ENCODE peak calls at places on chromosomes 1 and 21, in four cellular contexts. One of them, this sample, is unnamed.

GRCh38 chr1:26991310-26992116 is 2.0 kb upstream of the TRNP1 start:
- DNase-seq in HepG2: peak
- DNase-seq in A549: peak
- DNase-seq in GM12878: no peak
- DNase-seq in this sample: peak

GRCh38 chr1:160539896-160540858 is 17.1 kb upstream of the SLAMF6 start:
- DNase-seq in HepG2: peak
- DNase-seq in A549: no peak
- DNase-seq in GM12878: peak
- DNase-seq in this sample: peak

GRCh38 chr21:28489197-28489596 is 503.5 kb downstream of the LTN1 start:
- DNase-seq in HepG2: no peak
- DNase-seq in A549: no peak
- DNase-seq in GM12878: no peak
- DNase-seq in this sample: no peak

GRCh38 chr1:79100385-79100784 is 93.9 kb upstream of the ADGRL4 start:
- DNase-seq in HepG2: no peak
- DNase-seq in A549: no peak
- DNase-seq in GM12878: no peak
- DNase-seq in this sample: no peak

GRCh38 chr1:21278898-21279819 is 11.1 kb downstream of the ECE1 start:
- DNase-seq in HepG2: no peak
- DNase-seq in A549: no peak
- DNase-seq in GM12878: no peak
- DNase-seq in this sample: no peak

GRCh38 chr1:213993929-213994328 is 6.2 kb downstream of the PROX1 start:
- DNase-seq in HepG2: no peak
- DNase-seq in A549: no peak
- DNase-seq in GM12878: no peak
- DNase-seq in this sample: no peak

GRCh38 chr1:185375583-185375982 is 58.5 kb upstream of the IVNS1ABP start:
- DNase-seq in HepG2: no peak
- DNase-seq in A549: no peak
- DNase-seq in GM12878: no peak
- DNase-seq in this sample: no peak

GRCh38 chr1:115088871-115089442 is 346 bp downstream of the TSPAN2 start:
- DNase-seq in HepG2: no peak
- DNase-seq in A549: no peak
- DNase-seq in GM12878: no peak
- DNase-seq in this sample: no peak

GRCh38 chr1:20102875-20103274 is 16.5 kb downstream of the PLA2G2D start:
- DNase-seq in HepG2: no peak
- DNase-seq in A549: no peak
- DNase-seq in GM12878: no peak
- DNase-seq in this sample: no peak

GRCh38 chr1:64242895-64243756 is 39.7 kb downstream of the UBE2U start:
- DNase-seq in HepG2: peak
- DNase-seq in A549: no peak
- DNase-seq in GM12878: no peak
- DNase-seq in this sample: peak

GRCh38 chr1:85275701-85276289 is 637 bp downstream of the BCL10 start:
- DNase-seq in HepG2: no peak
- DNase-seq in A549: no peak
- DNase-seq in GM12878: no peak
- DNase-seq in this sample: no peak

GRCh38 chr1:94846286-94846685 is 26.1 kb downstream of the SLC44A3 start:
- DNase-seq in HepG2: no peak
- DNase-seq in A549: no peak
- DNase-seq in GM12878: no peak
- DNase-seq in this sample: no peak

GRCh38 chr1:108038837-108039236 is 73.9 kb upstream of the VAV3 start:
- DNase-seq in HepG2: no peak
- DNase-seq in A549: no peak
- DNase-seq in GM12878: no peak
- DNase-seq in this sample: no peak

GRCh38 chr1:108028841-108029401 is 63.9 kb upstream of the VAV3 start:
- DNase-seq in HepG2: no peak
- DNase-seq in A549: no peak
- DNase-seq in GM12878: no peak
- DNase-seq in this sample: no peak

GRCh38 chr1:108034396-108034795 is 69.4 kb upstream of the VAV3 start:
- DNase-seq in HepG2: no peak
- DNase-seq in A549: no peak
- DNase-seq in GM12878: no peak
- DNase-seq in this sample: no peak

GRCh38 chr1:108036796-108037545 is 72.0 kb upstream of the VAV3 start:
- DNase-seq in HepG2: no peak
- DNase-seq in A549: no peak
- DNase-seq in GM12878: no peak
- DNase-seq in this sample: no peak

DNA sequence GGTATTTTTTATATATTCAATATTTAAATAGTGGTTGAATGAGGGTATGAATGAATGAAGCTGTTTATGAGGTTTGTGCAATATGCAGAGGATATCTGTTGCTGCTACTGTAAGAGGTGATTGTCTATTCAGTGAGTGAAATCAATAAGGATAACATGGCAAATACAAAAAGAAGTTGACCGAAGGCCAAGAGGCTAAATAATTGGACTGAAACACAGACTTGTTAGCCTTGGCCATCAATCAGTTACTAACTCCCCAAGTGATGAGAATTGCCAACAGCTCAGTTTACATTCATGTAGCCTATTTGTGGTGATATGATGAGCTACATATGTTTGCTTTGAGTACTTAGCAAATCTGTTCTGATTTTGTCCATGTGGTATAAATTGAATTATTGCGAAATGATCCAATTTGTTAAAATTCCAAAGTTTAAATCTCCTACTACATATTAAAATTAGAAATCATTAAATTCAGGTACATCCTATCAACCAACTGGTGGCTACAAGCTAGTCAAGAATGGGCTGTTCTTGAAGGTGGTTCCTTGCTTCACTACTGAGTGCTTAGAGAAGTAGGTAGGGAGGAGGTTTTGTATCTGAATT is 68.6 kb upstream of the VAV3 start:
- DNase-seq in HepG2: peak
- DNase-seq in A549: no peak
- DNase-seq in GM12878: no peak
- DNase-seq in this sample: no peak
- TF ChIP-seq CHD4 in HepG2: no peak
- TF ChIP-seq CHD4 in A549: no peak
- TF ChIP-seq CHD4 in GM12878: no peak
- TF ChIP-seq CHD4 in this sample: no peak

DNA sequence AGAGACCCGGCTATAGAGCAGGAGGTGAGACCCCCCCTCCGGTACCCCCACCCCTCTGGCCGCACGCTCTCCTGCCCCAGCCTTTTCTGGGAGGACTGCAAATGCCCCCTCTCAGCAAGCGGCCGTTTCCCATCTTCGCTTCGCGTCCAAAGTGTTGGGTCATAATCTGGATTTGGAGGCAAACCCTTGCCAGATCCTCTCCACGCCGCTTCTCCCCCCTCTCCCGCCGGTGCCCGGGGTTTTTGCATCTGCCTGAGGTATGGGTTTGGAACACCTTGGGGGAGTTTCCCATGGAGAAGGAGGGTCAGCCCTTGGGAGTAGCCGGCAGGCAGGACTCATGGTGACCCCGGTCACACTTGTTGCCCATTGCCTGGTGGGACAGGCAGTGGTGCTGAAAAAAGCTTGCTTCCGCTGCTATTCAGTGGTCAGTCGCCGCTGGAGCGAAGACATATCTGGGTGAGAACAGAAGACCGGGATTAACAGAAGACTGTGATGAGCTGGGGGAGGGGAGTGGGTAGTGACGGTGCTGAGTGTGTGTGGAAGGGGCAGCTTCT is 948 bp downstream of the KCNK2 start:
- DNase-seq in HepG2: no peak
- DNase-seq in A549: no peak
- DNase-seq in GM12878: no peak
- DNase-seq in this sample: no peak
- TF ChIP-seq CHD4 in HepG2: no peak
- TF ChIP-seq CHD4 in A549: no peak
- TF ChIP-seq CHD4 in GM12878: no peak
- TF ChIP-seq CHD4 in this sample: no peak

GRCh38 chr1:234698624-234699023 is 88.6 kb upstream of the IRF2BP2 start:
- DNase-seq in HepG2: no peak
- DNase-seq in A549: no peak
- DNase-seq in GM12878: no peak
- DNase-seq in this sample: no peak

GRCh38 chr1:234702342-234703000 is 92.5 kb upstream of the IRF2BP2 start:
- DNase-seq in HepG2: no peak
- DNase-seq in A549: no peak
- DNase-seq in GM12878: no peak
- DNase-seq in this sample: no peak

GRCh38 chr1:234697741-234698140 is 87.8 kb upstream of the IRF2BP2 start:
- DNase-seq in HepG2: no peak
- DNase-seq in A549: no peak
- DNase-seq in GM12878: no peak
- DNase-seq in this sample: no peak

GRCh38 chr1:234701737-234702341 is 91.9 kb upstream of the IRF2BP2 start:
- DNase-seq in HepG2: no peak
- DNase-seq in A549: no peak
- DNase-seq in GM12878: no peak
- DNase-seq in this sample: no peak

GRCh38 chr1:234699795-234700665 is 90.1 kb upstream of the IRF2BP2 start:
- DNase-seq in HepG2: no peak
- DNase-seq in A549: no peak
- DNase-seq in GM12878: peak
- DNase-seq in this sample: peak
- TF ChIP-seq CHD4 in HepG2: no peak
- TF ChIP-seq CHD4 in A549: no peak
- TF ChIP-seq CHD4 in GM12878: no peak
- TF ChIP-seq CHD4 in this sample: no peak

GRCh38 chr21:40191196-40191595 is 324.0 kb downstream of the PCP4 start:
- DNase-seq in HepG2: no peak
- DNase-seq in A549: no peak
- DNase-seq in GM12878: no peak
- DNase-seq in this sample: no peak

GRCh38 chr21:40191616-40192015 is 324.4 kb downstream of the PCP4 start:
- DNase-seq in HepG2: no peak
- DNase-seq in A549: no peak
- DNase-seq in GM12878: no peak
- DNase-seq in this sample: no peak

GRCh38 chr21:40194181-40194580 is 326.9 kb downstream of the PCP4 start:
- DNase-seq in HepG2: no peak
- DNase-seq in A549: no peak
- DNase-seq in GM12878: no peak
- DNase-seq in this sample: no peak
- TF ChIP-seq CHD4 in HepG2: no peak
- TF ChIP-seq CHD4 in A549: no peak
- TF ChIP-seq CHD4 in GM12878: no peak
- TF ChIP-seq CHD4 in this sample: no peak

DNA sequence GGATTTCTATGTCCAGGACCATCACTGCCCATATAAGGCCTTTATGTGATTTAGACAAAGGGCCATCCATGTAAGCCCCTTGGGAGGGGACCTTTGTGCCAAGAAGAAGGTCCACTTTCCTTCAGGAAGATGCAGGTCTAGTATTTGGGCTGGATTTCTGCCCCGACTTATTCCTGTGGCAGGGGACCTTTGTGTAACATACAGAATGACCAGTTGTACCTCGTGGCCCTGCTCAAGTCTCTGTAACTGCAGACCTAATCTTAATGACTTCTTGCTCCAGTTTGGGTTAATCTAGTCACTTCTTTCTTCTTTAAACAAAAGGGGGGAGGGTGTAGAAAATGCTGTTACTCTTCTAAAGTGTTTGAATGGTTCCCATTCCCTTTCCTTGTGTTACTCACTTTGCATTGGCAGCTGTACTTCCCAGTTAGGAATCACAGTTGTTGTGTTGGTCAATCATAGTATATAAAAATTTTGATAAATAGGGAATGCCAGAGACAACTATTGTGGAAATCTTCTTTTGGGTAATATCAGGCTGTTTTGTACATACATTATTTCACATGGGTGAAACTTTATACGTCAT is 54.2 kb downstream of the MIGA1 start:
- DNase-seq in HepG2: no peak
- DNase-seq in A549: no peak
- DNase-seq in GM12878: no peak
- DNase-seq in this sample: peak
- TF ChIP-seq CHD4 in HepG2: no peak
- TF ChIP-seq CHD4 in A549: no peak
- TF ChIP-seq CHD4 in GM12878: no peak
- TF ChIP-seq CHD4 in this sample: no peak

DNA sequence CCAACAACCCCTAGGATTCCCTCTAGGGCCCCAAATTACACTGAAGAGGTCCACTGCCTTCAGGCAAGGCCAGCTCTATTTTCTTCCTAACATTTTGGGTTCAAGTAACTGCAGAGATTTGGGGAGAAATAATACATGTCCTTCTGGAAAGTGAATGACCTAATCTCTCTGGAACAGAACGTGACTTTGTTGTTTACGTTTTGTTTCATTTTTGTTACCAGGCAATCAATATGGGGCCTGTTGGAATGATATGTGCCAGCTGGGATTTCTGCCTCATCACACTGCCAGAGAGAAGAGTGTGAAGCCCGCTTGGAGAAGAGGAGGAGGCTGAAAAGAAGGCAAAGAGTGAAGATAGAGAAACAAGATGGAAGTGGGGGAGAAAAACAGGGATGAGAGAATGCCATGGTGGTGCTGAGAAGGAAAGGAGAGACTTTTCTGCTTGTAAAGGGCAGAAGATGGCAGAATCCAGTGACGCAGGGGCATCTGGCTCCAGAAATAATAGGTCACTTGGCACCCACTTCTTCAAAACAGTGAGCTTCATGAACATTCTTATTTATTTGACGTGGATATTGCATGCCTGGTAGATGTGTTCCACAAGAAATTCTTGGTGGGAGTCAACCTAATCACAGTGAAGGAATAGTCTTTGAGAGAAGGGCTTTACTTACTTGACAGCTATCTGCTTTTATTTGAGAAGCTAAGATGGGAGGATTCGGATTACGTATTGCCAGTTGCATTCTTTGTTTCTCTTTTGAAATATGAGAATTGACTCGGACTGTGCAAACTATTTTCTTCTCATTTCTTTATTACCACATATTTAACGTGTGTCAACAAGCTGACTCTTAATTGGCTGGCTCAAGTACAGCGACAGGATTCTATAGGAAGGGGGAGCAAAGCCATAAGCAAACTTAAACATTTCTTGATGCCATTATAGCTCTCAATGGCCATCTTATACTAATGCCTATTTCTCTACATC is 117.0 kb downstream of the FASLG start:
- DNase-seq in HepG2: no peak
- DNase-seq in A549: no peak
- DNase-seq in GM12878: no peak
- DNase-seq in this sample: no peak
- TF ChIP-seq CHD4 in HepG2: no peak
- TF ChIP-seq CHD4 in A549: no peak
- TF ChIP-seq CHD4 in GM12878: no peak
- TF ChIP-seq CHD4 in this sample: no peak

GRCh38 chr1:157150631-157151030 is 12.4 kb upstream of the ETV3 start:
- DNase-seq in HepG2: no peak
- DNase-seq in A549: no peak
- DNase-seq in GM12878: no peak
- DNase-seq in this sample: no peak

GRCh38 chr1:157151068-157151467 is 12.9 kb upstream of the ETV3 start:
- DNase-seq in HepG2: no peak
- DNase-seq in A549: no peak
- DNase-seq in GM12878: no peak
- DNase-seq in this sample: no peak

GRCh38 chr1:157147037-157147436 is 8.8 kb upstream of the ETV3 start:
- DNase-seq in HepG2: no peak
- DNase-seq in A549: no peak
- DNase-seq in GM12878: no peak
- DNase-seq in this sample: no peak

GRCh38 chr1:157146244-157146643 is 8.0 kb upstream of the ETV3 start:
- DNase-seq in HepG2: no peak
- DNase-seq in A549: no peak
- DNase-seq in GM12878: no peak
- DNase-seq in this sample: no peak

GRCh38 chr1:157147906-157148717 is 9.9 kb upstream of the ETV3 start:
- DNase-seq in HepG2: no peak
- DNase-seq in A549: no peak
- DNase-seq in GM12878: no peak
- DNase-seq in this sample: no peak
- TF ChIP-seq CHD4 in HepG2: no peak
- TF ChIP-seq CHD4 in A549: no peak
- TF ChIP-seq CHD4 in GM12878: no peak
- TF ChIP-seq CHD4 in this sample: no peak